ENCODE peak calls at places on chromosomes 12 and 14, in ten cellular contexts. Z, V, S, N, P, G, X, T, D and F are unnamed samples.

GRCh38 chr12:46206471-46206870 is 62.4 kb downstream of the SLC38A1 start:
- DNase-seq in X (no peak), S (no peak), G (no peak), T (no peak), V (no peak), Z (no peak), N (no peak), P (no peak), D (no peak), F (no peak)

GRCh38 chr14:23406244-23406643 is 1.8 kb downstream of the MYH6 start:
- DNase-seq in D (no peak), T (no peak), Z (no peak), X (no peak), S (no peak), N (peak), V (no peak), P (no peak), G (no peak), F (no peak)

GRCh38 chr12:13182881-13183280 is 13.6 kb upstream of the EMP1 start:
- DNase-seq in V (no peak), Z (no peak), T (no peak), G (no peak), X (no peak), P (no peak), D (no peak), S (no peak), N (no peak), F (no peak)

GRCh38 chr12:20189767-20190166 is 178.6 kb upstream of the PDE3A start:
- DNase-seq in N (peak), G (no peak), V (no peak), P (no peak), S (no peak), X (no peak), T (peak), D (no peak), Z (no peak), F (no peak)

GRCh38 chr12:127888948-127889347 is 378.0 kb upstream of the TMEM132C start:
- DNase-seq in N (no peak), D (no peak), G (no peak), S (no peak), V (no peak), T (peak), P (no peak), X (no peak), Z (peak), F (peak)

GRCh38 chr12:114414031-114414865 is 8.3 kb upstream of the TBX5 start:
- DNase-seq in Z (no peak), D (no peak), P (no peak), X (no peak), N (no peak), G (no peak), V (no peak), T (no peak), S (no peak), F (no peak)

GRCh38 chr12:47770086-47770726 is 2.8 kb upstream of the SLC48A1 start:
- DNase-seq in G (no peak), X (no peak), T (no peak), P (peak), S (no peak), D (no peak), N (no peak), Z (peak), V (no peak), F (peak)

GRCh38 chr12:6925543-6926279 is 2.0 kb upstream of the ATN1 start:
- DNase-seq in T (no peak), D (no peak), V (no peak), S (no peak), G (peak), X (no peak), P (peak), N (peak), Z (peak), F (peak)

GRCh38 chr14:51730094-51730493 is 78.4 kb downstream of the FRMD6 start:
- DNase-seq in V (no peak), T (no peak), N (no peak), X (no peak), P (no peak), Z (no peak), G (no peak), D (no peak), S (no peak), F (peak)

GRCh38 chr14:89276424-89276975 is 140.5 kb downstream of the FOXN3 start:
- DNase-seq in V (peak), S (no peak), G (no peak), T (no peak), Z (peak), N (no peak), X (peak), P (no peak), D (no peak), F (no peak)

GRCh38 chr12:122422769-122423257 is 344 bp upstream of the CLIP1 start:
- DNase-seq in N (peak), T (peak), P (peak), G (peak), D (peak), V (peak), S (no peak), Z (peak), X (peak), F (peak)